ENCODE peak calls at places on chromosomes 11 and 22, in seven cellular contexts. Q, P, D, I, K, V and L are unnamed samples.

GRCh38 chr11:79100093-79100704 is 340.6 kb downstream of the TENM4 start:
- DNase-seq in V (peak), Q (peak), I (no peak), K (no peak), P (peak), D (no peak), L (no peak)

GRCh38 chr22:17430298-17430900 is 61.1 kb downstream of the CECR2 start:
- DNase-seq in P (no peak), V (no peak), Q (no peak), K (no peak), I (no peak), D (no peak), L (peak)

GRCh38 chr11:45590743-45591142 is 74.7 kb downstream of the CHST1 start:
- DNase-seq in V (no peak), Q (no peak), K (no peak), P (no peak), D (no peak), I (no peak), L (no peak)

GRCh38 chr11:34620820-34621792 is at the start of gene EHF:
- DNase-seq in V (no peak), K (no peak), I (no peak), Q (no peak), D (no peak), P (no peak), L (no peak)

GRCh38 chr11:57639321-57640067 is 10.2 kb downstream of the YPEL4 start:
- DNase-seq in Q (no peak), D (no peak), P (peak), K (no peak), I (peak), V (peak), L (no peak)

GRCh38 chr11:34495724-34496377 is 17.7 kb downstream of the ELF5 start:
- DNase-seq in D (no peak), V (no peak), P (no peak), Q (no peak), K (no peak), I (no peak), L (no peak)

GRCh38 chr11:119907934-119908760 is 179.1 kb upstream of the NECTIN1 start:
- DNase-seq in I (no peak), V (no peak), Q (peak), D (no peak), P (no peak), K (no peak), L (no peak)

GRCh38 chr11:79129702-79130101 is 311.1 kb downstream of the TENM4 start:
- DNase-seq in P (no peak), Q (no peak), V (no peak), D (no peak), I (no peak), K (no peak), L (no peak)

GRCh38 chr11:29263971-29264682 is 752.7 kb downstream of the KCNA4 start:
- DNase-seq in V (no peak), K (no peak), P (no peak), Q (no peak), D (no peak), I (no peak), L (no peak)

GRCh38 chr11:2797181-2797711 is 88.3 kb downstream of the CDKN1C start:
- DNase-seq in D (peak), Q (peak), K (peak), P (no peak), V (no peak), I (peak), L (peak)

GRCh38 chr11:73661035-73661628 is 14.8 kb downstream of the PLEKHB1 start:
- DNase-seq in V (peak), D (peak), I (peak), K (peak), Q (peak), P (peak), L (peak)

GRCh38 chr11:117690484-117691205 is 106.4 kb downstream of the DSCAML1 start:
- DNase-seq in I (no peak), P (no peak), V (no peak), Q (no peak), D (no peak), K (no peak), L (no peak)

GRCh38 chr22:28594784-28595324 is 84.8 kb downstream of the TTC28 start:
- DNase-seq in D (no peak), Q (no peak), I (no peak), K (no peak), P (peak), V (peak), L (no peak)

GRCh38 chr11:22539851-22540376 is 85.7 kb downstream of the FANCF start:
- DNase-seq in D (no peak), V (peak), K (no peak), P (peak), Q (peak), I (no peak), L (no peak)

GRCh38 chr11:104907521-104908185 is 9.4 kb upstream of the CASP12 start:
- DNase-seq in Q (no peak), P (no peak), D (no peak), K (no peak), I (no peak), V (no peak), L (no peak)

GRCh38 chr11:7609015-7609414 is 64.3 kb downstream of the CYB5R2 start:
- DNase-seq in K (no peak), P (no peak), V (no peak), Q (no peak), I (no peak), D (no peak), L (no peak)

GRCh38 chr11:61277186-61277972 is 17.7 kb downstream of the VWCE start:
- DNase-seq in I (no peak), Q (no peak), K (no peak), D (no peak), P (no peak), V (no peak), L (no peak)
- TF ChIP-seq CTCF in I (no peak), Q (no peak), K (no peak), D (no peak), P (no peak), V (no peak), L (no peak)

GRCh38 chr11:134250675-134251074 is 2.5 kb downstream of the THYN1 start:
- DNase-seq in K (no peak), P (no peak), Q (no peak), I (no peak), V (no peak), D (no peak), L (no peak)

GRCh38 chr11:134252539-134253188 is 488 bp downstream of the THYN1 start:
- DNase-seq in I (no peak), P (peak), K (no peak), D (no peak), V (peak), Q (peak), L (peak)

GRCh38 chr11:134254433-134254832 is 1.1 kb downstream of the ACAD8 start:
- DNase-seq in I (no peak), V (no peak), K (no peak), Q (no peak), P (no peak), D (no peak), L (no peak)

GRCh38 chr11:134257101-134257500 is 3.7 kb downstream of the ACAD8 start:
- DNase-seq in P (no peak), D (no peak), Q (no peak), I (no peak), V (no peak), K (no peak), L (no peak)

DNA sequence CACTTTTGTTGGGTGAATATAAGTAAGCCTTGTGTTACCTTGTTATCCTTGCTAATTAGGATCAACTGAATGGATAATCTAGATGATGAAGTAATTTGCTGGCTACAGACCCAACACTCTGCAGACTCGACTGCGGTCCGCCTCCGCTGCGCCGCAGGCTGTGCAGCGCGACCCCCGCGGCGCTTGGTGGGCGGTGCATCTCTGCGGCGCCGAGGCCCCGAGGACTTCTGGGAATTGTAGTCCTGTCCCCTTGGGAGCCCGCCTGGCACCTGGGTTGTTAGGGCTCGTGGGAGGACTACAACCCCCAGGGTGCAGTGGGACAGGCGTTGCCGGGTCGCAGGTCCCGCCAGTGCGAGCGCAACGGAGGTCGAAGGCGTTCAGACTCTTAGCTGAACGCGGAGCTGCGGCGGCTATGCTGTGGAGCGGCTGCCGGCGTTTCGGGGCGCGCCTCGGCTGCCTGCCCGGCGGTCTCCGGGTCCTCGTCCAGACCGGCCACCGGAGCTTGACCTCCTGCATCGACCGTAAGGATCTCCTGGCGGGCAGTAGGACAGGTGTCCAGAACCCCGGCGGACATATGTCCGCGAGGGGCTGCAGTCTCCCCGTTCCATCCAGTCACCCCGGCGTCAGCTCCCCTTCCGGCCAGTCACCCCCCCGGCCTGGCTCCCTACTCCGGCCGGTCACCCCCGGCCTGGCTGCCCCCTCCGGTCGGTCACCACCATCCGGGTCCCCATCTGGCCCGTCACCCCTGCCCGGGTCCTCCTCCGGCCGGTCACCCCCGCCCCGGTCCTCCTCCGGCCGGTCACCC is at the start of the genes ACAD8 and THYN1:
- DNase-seq in I (peak), V (peak), P (peak), K (peak), D (peak), Q (peak), L (peak)
- TF ChIP-seq CTCF in I (no peak), V (peak), P (no peak), K (no peak), D (peak), Q (no peak), L (peak)

GRCh38 chr22:38299758-38300157 is 17.5 kb downstream of the CSNK1E start:
- DNase-seq in I (no peak), Q (no peak), K (no peak), D (peak), V (no peak), P (no peak), L (no peak)

GRCh38 chr22:38299001-38299651 is 18.1 kb downstream of the CSNK1E start:
- DNase-seq in K (no peak), P (no peak), V (no peak), D (no peak), Q (no peak), I (no peak), L (no peak)

GRCh38 chr22:38296372-38296771 is 20.9 kb downstream of the CSNK1E start:
- DNase-seq in I (no peak), V (no peak), Q (no peak), P (no peak), K (no peak), D (no peak), L (no peak)

GRCh38 chr22:38300197-38300945 is 16.9 kb downstream of the CSNK1E start:
- DNase-seq in Q (peak), D (no peak), I (no peak), P (no peak), V (no peak), K (no peak), L (no peak)

DNA sequence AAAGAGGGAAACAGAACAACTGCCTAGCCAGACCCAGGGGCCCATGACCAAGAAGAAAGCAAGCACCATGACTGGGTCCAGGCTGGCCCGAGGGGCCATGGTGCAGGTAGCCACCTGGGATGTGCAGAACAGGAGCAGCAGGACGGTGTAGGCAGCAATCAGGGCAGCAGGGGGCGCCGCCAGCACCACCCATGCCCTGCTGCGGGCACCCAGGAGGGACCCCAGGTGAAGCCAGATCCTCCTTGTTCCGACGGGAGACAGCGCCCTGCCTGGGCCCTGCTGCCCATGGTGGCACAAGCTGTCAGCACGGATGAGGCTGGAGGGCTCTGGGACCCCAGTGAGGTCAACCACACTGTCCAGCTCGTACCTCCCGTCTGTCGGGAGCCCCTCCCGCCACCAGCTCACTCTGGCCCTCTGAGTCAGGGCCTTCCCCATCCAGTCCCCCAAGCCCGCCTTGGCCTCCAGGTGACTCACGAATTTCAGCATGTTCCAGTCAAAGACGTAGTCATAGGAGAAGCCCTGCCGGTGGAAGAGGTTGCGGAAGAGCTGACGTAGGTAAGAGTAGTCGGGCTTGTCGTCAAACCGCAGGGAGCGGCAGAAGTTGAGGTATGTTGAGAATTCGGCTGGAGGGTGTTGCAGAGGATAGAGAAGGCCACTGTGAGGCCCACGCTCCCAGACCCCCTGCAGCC is 18.8 kb downstream of the CSNK1E start:
- DNase-seq in V (peak), Q (peak), P (peak), I (no peak), K (no peak), D (no peak), L (no peak)
- TF ChIP-seq CTCF in V (peak), Q (peak), P (peak), I (no peak), K (peak), D (peak), L (no peak)

GRCh38 chr11:69540118-69541000 is 58.9 kb downstream of the LINC01488 start:
- DNase-seq in K (no peak), V (no peak), I (no peak), Q (no peak), D (peak), P (peak), L (peak)
- TF ChIP-seq CTCF in K (no peak), V (no peak), I (no peak), Q (no peak), D (peak), P (peak), L (no peak)

GRCh38 chr22:32545801-32546200 is 71.2 kb downstream of the FBXO7 start:
- DNase-seq in Q (no peak), P (no peak), K (no peak), I (no peak), V (no peak), D (no peak), L (peak)

GRCh38 chr22:32544953-32545558 is 70.4 kb downstream of the FBXO7 start:
- DNase-seq in D (no peak), V (no peak), Q (no peak), K (no peak), P (no peak), I (no peak), L (no peak)

GRCh38 chr22:32546480-32546879 is 71.9 kb downstream of the FBXO7 start:
- DNase-seq in P (no peak), V (no peak), D (no peak), Q (no peak), K (no peak), I (no peak), L (no peak)

GRCh38 chr22:32548039-32548438 is 73.4 kb downstream of the FBXO7 start:
- DNase-seq in D (no peak), P (no peak), I (no peak), K (no peak), V (no peak), Q (no peak), L (no peak)

GRCh38 chr22:32546935-32547334 is 72.3 kb downstream of the FBXO7 start:
- DNase-seq in K (no peak), I (no peak), V (no peak), Q (no peak), D (no peak), P (no peak), L (no peak)
- TF ChIP-seq CTCF in K (no peak), I (no peak), V (no peak), Q (no peak), D (no peak), P (no peak), L (no peak)

GRCh38 chr11:108825381-108825780 is 160.5 kb downstream of the DDX10 start:
- DNase-seq in I (no peak), P (no peak), V (no peak), Q (no peak), K (no peak), D (no peak), L (no peak)
- TF ChIP-seq CTCF in I (peak), P (no peak), V (no peak), Q (no peak), K (no peak), D (no peak), L (no peak)

DNA sequence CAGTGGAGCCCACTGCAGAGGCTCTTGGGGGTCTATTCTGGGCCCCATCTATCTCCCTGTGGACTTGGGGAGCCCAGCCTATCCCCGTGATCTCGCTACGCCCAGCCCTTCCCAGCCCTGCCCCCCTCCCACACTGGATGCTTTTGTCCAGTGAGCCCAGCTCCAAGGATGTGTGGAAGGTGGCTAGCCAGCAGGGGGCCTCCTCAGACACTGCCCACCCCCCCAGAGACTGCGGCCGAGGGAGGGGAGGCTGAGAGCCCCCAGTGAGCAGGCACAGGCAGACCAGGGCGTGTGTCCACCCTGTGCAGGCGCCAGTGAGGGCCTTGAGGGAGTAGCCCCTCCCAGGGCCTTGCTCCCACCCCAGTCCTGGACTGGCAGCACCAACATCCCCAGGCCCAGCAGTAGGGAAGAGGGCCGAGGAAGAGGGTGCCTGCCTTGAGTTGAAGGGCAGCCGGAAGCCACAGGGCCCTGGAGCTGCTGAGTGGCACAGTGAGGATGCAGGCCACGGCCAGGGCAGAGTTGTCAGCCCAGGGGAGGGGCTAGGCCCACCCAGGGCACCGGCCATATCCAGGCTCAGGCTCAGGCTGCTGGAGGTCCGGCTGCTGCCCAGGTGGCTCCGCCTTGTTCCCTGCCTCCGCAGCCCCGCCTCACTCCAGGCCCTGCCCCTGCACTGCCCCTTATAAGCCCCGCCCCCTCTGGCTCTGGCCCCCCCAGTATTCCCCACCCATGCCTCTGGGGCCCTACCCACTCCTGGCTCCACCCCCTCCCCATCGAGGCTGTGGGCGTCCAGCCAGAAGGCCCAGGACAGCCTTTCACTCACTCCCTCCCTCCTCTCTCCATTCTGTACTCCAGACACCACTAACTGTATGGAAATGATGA is 28.0 kb downstream of the MOB2 start:
- DNase-seq in D (peak), K (no peak), I (peak), P (peak), V (peak), Q (peak), L (peak)
- TF ChIP-seq CTCF in D (peak), K (peak), I (no peak), P (peak), V (peak), Q (peak), L (no peak)

GRCh38 chr22:42695294-42695693 is 25.4 kb downstream of the A4GALT start:
- DNase-seq in I (no peak), D (peak), Q (no peak), P (no peak), K (no peak), V (no peak), L (no peak)

GRCh38 chr22:42693055-42693762 is 27.5 kb downstream of the A4GALT start:
- DNase-seq in D (no peak), Q (no peak), P (no peak), V (no peak), I (no peak), K (no peak), L (no peak)

GRCh38 chr22:42691440-42691839 is 29.2 kb downstream of the A4GALT start:
- DNase-seq in V (no peak), P (no peak), Q (no peak), K (no peak), D (no peak), I (no peak), L (no peak)

GRCh38 chr22:42693763-42694683 is 26.6 kb downstream of the A4GALT start:
- DNase-seq in D (no peak), K (no peak), P (no peak), V (no peak), I (no peak), Q (no peak), L (no peak)

DNA sequence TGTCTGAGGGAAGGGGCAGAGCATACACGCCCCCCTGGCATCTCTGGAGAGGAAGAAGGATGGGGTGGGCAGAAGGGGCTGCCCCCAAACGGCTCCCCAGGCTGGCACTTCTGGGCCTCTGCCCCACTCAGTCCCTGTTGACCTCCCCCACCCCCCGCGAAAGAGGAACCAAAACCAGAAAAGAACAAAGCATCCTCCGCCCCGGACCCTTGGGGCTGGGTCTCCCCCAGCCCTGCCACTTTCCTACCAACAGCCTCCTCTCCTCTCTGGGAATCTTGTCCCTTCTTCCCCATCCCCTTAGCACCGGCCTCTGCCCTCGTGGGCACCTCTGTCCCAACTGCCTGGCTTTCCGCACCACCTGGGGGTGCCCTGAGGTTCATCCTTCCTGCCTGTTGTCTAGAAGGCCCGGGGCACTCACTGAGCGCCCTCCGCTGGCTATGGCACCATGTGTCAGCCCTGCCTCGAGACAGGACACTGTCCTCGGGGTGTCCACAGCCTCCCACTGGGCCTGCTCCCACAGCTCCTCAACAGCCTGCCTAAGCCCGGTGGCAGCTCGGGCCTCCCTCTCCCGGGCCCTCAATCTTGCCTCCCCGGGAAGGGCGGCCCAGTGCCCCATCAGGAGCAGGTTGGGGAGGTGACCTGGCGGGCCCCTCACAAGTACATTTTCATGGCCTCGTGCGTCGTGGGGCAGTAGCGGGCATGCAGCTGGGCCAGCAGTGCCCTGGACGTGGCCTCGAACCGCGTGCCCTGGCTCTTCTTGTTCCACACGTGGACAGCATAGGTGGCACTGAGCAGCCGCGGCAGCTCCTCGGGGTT is 28.2 kb downstream of the A4GALT start:
- DNase-seq in Q (no peak), K (no peak), I (no peak), D (no peak), P (no peak), V (peak), L (no peak)
- TF ChIP-seq CTCF in Q (peak), K (no peak), I (no peak), D (no peak), P (no peak), V (peak), L (no peak)